ENCODE peak calls at places on chromosome X, in five cellular contexts. One of them, this sample, is unnamed.

GRCh38 chrX:112820364-112821308 is 20.0 kb downstream of the AMOT start:
- DNase-seq in SK-N-SH: no peak
- DNase-seq in Jurkat, Clone E6-1: no peak
- DNase-seq in coronary artery: no peak
- DNase-seq in astrocyte of the spinal cord: no peak
- DNase-seq in this sample: no peak

GRCh38 chrX:44914532-44915198 is 41.7 kb downstream of the KDM6A start:
- DNase-seq in coronary artery: no peak
- DNase-seq in SK-N-SH: no peak
- DNase-seq in Jurkat, Clone E6-1: no peak
- DNase-seq in astrocyte of the spinal cord: peak
- DNase-seq in this sample: no peak

GRCh38 chrX:18149454-18149853 is 71.2 kb downstream of the BEND2 start:
- DNase-seq in SK-N-SH: no peak
- DNase-seq in Jurkat, Clone E6-1: no peak
- DNase-seq in coronary artery: no peak
- DNase-seq in astrocyte of the spinal cord: no peak
- DNase-seq in this sample: no peak

GRCh38 chrX:104565791-104566687 is at the start of gene IL1RAPL2:
- DNase-seq in astrocyte of the spinal cord: peak
- DNase-seq in coronary artery: no peak
- DNase-seq in SK-N-SH: peak
- DNase-seq in Jurkat, Clone E6-1: no peak
- DNase-seq in this sample: peak

GRCh38 chrX:33968611-33969010 is 163.5 kb downstream of the FAM47A start:
- DNase-seq in Jurkat, Clone E6-1: no peak
- DNase-seq in SK-N-SH: no peak
- DNase-seq in astrocyte of the spinal cord: no peak
- DNase-seq in coronary artery: no peak
- DNase-seq in this sample: no peak

GRCh38 chrX:132488819-132489255 is at the start of gene MBNL3:
- DNase-seq in coronary artery: no peak
- DNase-seq in astrocyte of the spinal cord: peak
- DNase-seq in SK-N-SH: peak
- DNase-seq in Jurkat, Clone E6-1: peak
- DNase-seq in this sample: peak

GRCh38 chrX:96704661-96705060 is 20.0 kb downstream of the DIAPH2 start:
- DNase-seq in Jurkat, Clone E6-1: no peak
- DNase-seq in coronary artery: no peak
- DNase-seq in SK-N-SH: no peak
- DNase-seq in astrocyte of the spinal cord: no peak
- DNase-seq in this sample: no peak

GRCh38 chrX:74420194-74421035 is 878 bp upstream of the SLC16A2 start:
- DNase-seq in SK-N-SH: peak
- DNase-seq in astrocyte of the spinal cord: peak
- DNase-seq in coronary artery: peak
- DNase-seq in Jurkat, Clone E6-1: no peak
- DNase-seq in this sample: peak

GRCh38 chrX:15605233-15605632 is 4.5 kb upstream of the ACE2 start:
- DNase-seq in coronary artery: no peak
- DNase-seq in Jurkat, Clone E6-1: no peak
- DNase-seq in SK-N-SH: no peak
- DNase-seq in astrocyte of the spinal cord: no peak
- DNase-seq in this sample: no peak

GRCh38 chrX:44314259-44314734 is 29.2 kb downstream of the EFHC2 start:
- DNase-seq in coronary artery: no peak
- DNase-seq in astrocyte of the spinal cord: peak
- DNase-seq in SK-N-SH: peak
- DNase-seq in Jurkat, Clone E6-1: peak
- DNase-seq in this sample: peak

GRCh38 chrX:63746278-63746677 is 38.7 kb downstream of the ARHGEF9 start:
- DNase-seq in coronary artery: no peak
- DNase-seq in astrocyte of the spinal cord: no peak
- DNase-seq in SK-N-SH: no peak
- DNase-seq in Jurkat, Clone E6-1: peak
- DNase-seq in this sample: no peak

GRCh38 chrX:119218198-119218597 is 17.9 kb upstream of the PGRMC1 start:
- DNase-seq in SK-N-SH: peak
- DNase-seq in coronary artery: no peak
- DNase-seq in astrocyte of the spinal cord: no peak
- DNase-seq in Jurkat, Clone E6-1: no peak
- DNase-seq in this sample: no peak

GRCh38 chrX:71998836-71999509 is 88.3 kb downstream of the NHSL2 start:
- DNase-seq in coronary artery: peak
- DNase-seq in Jurkat, Clone E6-1: no peak
- DNase-seq in SK-N-SH: peak
- DNase-seq in astrocyte of the spinal cord: no peak
- DNase-seq in this sample: no peak

GRCh38 chrX:10932842-10933440 is 178.2 kb upstream of the HCCS start:
- DNase-seq in astrocyte of the spinal cord: no peak
- DNase-seq in Jurkat, Clone E6-1: no peak
- DNase-seq in SK-N-SH: peak
- DNase-seq in coronary artery: no peak
- DNase-seq in this sample: no peak

GRCh38 chrX:34901761-34902160 is 40.8 kb upstream of the FAM47B start:
- DNase-seq in SK-N-SH: no peak
- DNase-seq in Jurkat, Clone E6-1: no peak
- DNase-seq in astrocyte of the spinal cord: no peak
- DNase-seq in coronary artery: no peak
- DNase-seq in this sample: no peak

GRCh38 chrX:34891391-34891790 is 51.2 kb upstream of the FAM47B start:
- DNase-seq in astrocyte of the spinal cord: no peak
- DNase-seq in coronary artery: no peak
- DNase-seq in SK-N-SH: no peak
- DNase-seq in Jurkat, Clone E6-1: no peak
- DNase-seq in this sample: no peak

DNA sequence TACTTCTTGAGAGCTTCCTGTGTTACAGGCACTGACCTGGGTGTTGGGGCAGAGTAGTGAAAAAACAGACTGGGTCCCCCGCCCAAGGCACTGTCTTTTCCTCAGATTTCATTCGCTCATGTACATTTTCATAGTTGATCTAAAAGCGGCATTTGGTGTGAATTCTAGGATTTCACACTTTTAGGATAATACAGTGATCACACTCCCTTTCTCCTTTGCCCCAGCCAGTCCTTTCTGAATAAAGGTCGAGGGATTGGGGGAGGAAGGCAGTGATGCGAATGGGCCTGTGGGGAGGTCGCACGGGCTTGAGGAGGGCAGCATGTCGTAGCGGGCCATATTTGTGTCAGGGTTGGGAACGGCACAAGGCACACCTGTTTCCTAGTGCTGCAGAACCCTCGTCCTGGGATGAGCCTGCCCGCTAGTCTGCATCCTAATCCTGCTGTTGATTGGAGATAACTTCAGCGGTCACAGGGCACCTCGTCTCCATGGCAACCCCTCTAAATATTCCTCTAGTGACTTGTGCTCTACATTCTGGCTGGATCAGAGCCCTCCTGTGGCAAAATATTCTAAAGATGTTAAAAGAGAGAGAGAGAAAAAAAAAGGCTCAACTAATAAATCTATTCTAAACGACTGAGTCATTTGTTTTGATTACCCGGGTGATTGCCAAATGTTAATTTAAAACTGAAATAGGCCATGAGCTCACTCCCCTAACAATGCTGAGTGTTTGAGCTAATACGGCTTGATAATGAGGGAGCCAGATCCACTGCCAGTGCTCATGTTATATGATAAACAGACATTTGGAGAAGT is 21.8 kb downstream of the FHL1 start:
- DNase-seq in astrocyte of the spinal cord: peak
- DNase-seq in coronary artery: peak
- DNase-seq in Jurkat, Clone E6-1: no peak
- DNase-seq in SK-N-SH: peak
- DNase-seq in this sample: peak
- H3K4me3 ChIP-seq in astrocyte of the spinal cord: no peak
- H3K4me3 ChIP-seq in coronary artery: peak
- H3K4me3 ChIP-seq in Jurkat, Clone E6-1: no peak
- H3K4me3 ChIP-seq in SK-N-SH: no peak
- H3K4me3 ChIP-seq in this sample: no peak

DNA sequence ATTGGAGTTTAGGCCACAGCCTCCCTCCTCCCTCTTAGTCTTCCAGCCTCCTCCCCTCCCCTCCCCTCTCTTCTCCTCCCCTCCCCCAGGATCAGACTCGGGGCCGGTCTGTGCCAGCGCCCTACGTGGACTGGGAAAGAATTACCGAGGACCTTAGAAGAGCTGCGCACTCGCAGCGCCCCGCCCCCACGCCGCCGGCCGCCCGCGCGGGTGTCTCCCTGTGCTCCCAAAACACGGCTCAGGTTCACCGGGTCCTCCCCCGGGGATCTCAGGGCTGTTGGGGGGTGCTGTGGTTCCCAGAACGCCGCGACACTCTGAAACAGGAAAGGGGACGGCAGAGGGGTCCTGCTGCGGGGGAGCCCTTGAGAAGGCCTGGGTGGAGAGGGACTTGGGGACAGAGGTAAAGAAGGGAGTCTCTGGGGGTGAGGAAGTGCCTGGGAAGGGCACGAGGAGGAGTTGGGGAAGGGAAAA is 122.2 kb upstream of the TBL1X start:
- DNase-seq in SK-N-SH: peak
- DNase-seq in coronary artery: peak
- DNase-seq in astrocyte of the spinal cord: peak
- DNase-seq in Jurkat, Clone E6-1: no peak
- DNase-seq in this sample: peak
- H3K4me3 ChIP-seq in SK-N-SH: no peak
- H3K4me3 ChIP-seq in coronary artery: peak
- H3K4me3 ChIP-seq in astrocyte of the spinal cord: no peak
- H3K4me3 ChIP-seq in Jurkat, Clone E6-1: no peak
- H3K4me3 ChIP-seq in this sample: no peak

DNA sequence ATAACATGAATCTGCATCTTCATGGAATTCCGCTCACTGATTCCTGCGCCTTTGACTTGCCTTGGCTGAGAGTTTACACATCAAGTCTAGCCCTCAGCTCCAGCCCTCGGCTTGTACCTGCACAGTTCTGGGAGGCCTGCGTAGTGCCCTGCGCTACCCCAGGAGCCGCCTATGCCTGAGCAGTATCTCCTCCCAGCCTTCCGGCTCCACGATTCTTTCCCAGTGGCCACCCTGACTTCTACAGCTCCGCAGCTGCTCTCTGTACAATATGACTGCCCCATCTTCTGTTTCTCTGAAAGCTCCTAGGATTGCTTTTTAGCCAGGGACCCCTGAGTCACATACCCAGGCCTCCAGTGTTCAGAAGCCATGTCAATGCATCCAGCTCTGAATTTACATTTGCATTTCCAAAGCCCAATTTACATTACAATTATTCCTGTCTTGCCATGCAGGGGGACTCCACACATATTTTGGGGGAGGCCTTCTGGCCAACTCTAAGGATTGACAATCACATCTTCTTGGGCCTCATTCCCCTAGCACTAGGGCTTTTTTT is 135.5 kb downstream of the PJA1 start:
- DNase-seq in Jurkat, Clone E6-1: no peak
- DNase-seq in SK-N-SH: no peak
- DNase-seq in astrocyte of the spinal cord: no peak
- DNase-seq in coronary artery: no peak
- DNase-seq in this sample: no peak
- H3K4me3 ChIP-seq in Jurkat, Clone E6-1: no peak
- H3K4me3 ChIP-seq in SK-N-SH: no peak
- H3K4me3 ChIP-seq in astrocyte of the spinal cord: no peak
- H3K4me3 ChIP-seq in coronary artery: no peak
- H3K4me3 ChIP-seq in this sample: no peak

GRCh38 chrX:41333744-41333993 is 293 bp upstream of the DDX3X start:
- DNase-seq in coronary artery: no peak
- DNase-seq in astrocyte of the spinal cord: peak
- DNase-seq in SK-N-SH: no peak
- DNase-seq in Jurkat, Clone E6-1: peak
- DNase-seq in this sample: peak

GRCh38 chrX:41332408-41332987 is 1.5 kb upstream of the DDX3X start:
- DNase-seq in astrocyte of the spinal cord: peak
- DNase-seq in Jurkat, Clone E6-1: no peak
- DNase-seq in SK-N-SH: no peak
- DNase-seq in coronary artery: peak
- DNase-seq in this sample: peak

GRCh38 chrX:41333994-41334865 is at the start of gene DDX3X:
- DNase-seq in SK-N-SH: peak
- DNase-seq in coronary artery: peak
- DNase-seq in Jurkat, Clone E6-1: peak
- DNase-seq in astrocyte of the spinal cord: peak
- DNase-seq in this sample: peak

GRCh38 chrX:41332988-41333743 is 796 bp upstream of the DDX3X start:
- DNase-seq in SK-N-SH: peak
- DNase-seq in Jurkat, Clone E6-1: peak
- DNase-seq in astrocyte of the spinal cord: peak
- DNase-seq in coronary artery: peak
- DNase-seq in this sample: peak

DNA sequence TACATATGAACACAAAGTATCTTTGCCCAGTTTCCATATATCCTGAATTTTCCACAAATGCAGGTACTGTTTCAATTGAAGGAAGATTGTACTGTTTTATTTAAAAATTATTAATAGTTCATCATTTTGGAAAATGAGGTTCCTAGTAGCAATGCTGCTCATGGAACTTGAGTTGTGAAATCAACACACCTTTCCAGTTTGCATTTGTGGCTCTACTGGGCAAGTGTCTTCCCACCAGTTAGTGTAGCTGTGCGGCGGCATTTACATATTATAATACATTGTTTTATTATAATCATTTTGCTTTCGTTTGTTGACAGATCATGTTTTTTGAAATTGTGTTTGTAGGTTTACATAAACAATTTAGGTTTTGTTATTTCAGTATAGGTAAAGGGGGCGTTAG is 2.0 kb upstream of the DDX3X start:
- DNase-seq in coronary artery: no peak
- DNase-seq in astrocyte of the spinal cord: no peak
- DNase-seq in SK-N-SH: no peak
- DNase-seq in Jurkat, Clone E6-1: no peak
- DNase-seq in this sample: no peak
- H3K4me3 ChIP-seq in coronary artery: peak
- H3K4me3 ChIP-seq in astrocyte of the spinal cord: peak
- H3K4me3 ChIP-seq in SK-N-SH: peak
- H3K4me3 ChIP-seq in Jurkat, Clone E6-1: peak
- H3K4me3 ChIP-seq in this sample: peak

DNA sequence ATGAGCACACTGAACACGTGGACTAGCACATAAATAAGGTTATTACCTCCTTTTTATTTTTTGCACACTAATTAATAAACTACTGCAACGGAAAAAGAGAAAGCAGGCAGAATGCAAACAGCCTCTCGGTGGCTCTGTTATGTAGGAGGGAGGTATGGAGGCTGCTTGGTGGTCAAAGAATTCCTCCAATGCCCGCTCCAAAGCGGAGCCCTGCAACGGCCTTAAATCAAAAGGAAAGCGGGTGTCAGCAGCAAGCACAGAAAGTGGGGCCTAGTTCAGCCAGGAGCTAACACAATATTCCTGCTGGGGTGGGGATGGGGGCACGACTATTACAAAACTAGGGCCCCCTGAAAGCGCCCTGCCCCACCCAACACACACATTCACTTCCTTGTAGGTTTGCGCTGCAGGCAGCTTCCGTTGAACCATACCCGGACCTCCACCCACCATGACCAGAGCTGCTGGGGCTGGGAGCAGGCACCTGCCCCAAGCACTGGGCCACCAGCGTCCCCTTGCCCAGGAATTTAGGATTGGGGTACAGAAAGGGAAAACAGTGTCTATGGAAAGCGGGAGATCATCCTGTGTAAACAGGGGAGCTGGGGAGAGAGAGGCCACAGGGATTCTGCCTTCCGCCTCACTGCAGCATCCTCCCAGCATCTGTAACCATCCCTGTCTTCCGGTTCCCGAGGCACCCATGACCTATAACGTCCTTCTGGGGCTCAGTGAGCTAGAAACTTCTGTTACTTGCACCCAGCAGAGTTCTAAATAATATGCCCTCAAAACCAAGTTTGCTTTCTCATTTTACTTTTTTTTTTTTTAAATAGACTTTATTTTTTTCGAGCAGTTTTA is 57.1 kb upstream of the DDX3X start:
- DNase-seq in astrocyte of the spinal cord: no peak
- DNase-seq in SK-N-SH: no peak
- DNase-seq in coronary artery: no peak
- DNase-seq in Jurkat, Clone E6-1: no peak
- DNase-seq in this sample: no peak
- H3K4me3 ChIP-seq in astrocyte of the spinal cord: peak
- H3K4me3 ChIP-seq in SK-N-SH: peak
- H3K4me3 ChIP-seq in coronary artery: peak
- H3K4me3 ChIP-seq in Jurkat, Clone E6-1: no peak
- H3K4me3 ChIP-seq in this sample: peak

This sample was measured in MG63.